ENCODE peak calls at places on chromosomes 11 and 22, in six cellular contexts. E is PC-3, P is OCI-LY7, N is endodermal cell, I is H7, U is left ventricle myocardium inferior. K is an unnamed sample.

GRCh38 chr11:14376920-14377319 is 17.9 kb upstream of the RRAS2 start:
- DNase-seq in E (peak; percentile 19), P (no peak), N (peak; percentile 33), I (no peak), U (no peak), K (no peak)

GRCh38 chr11:6733326-6734030 is 38.3 kb downstream of the OR2AG2 start:
- DNase-seq in E (no peak), P (no peak), N (no peak), I (no peak), U (no peak), K (no peak)

GRCh38 chr22:36948273-36949055 is 35.0 kb downstream of the CSF2RB start:
- DNase-seq in E (no peak), P (no peak), N (no peak), I (no peak), U (no peak), K (peak; percentile 7)

GRCh38 chr11:73152861-73153483 is 10.9 kb upstream of the FCHSD2 start:
- DNase-seq in E (peak; percentile 16), P (peak; percentile 98), N (peak; percentile 53), I (peak; percentile 48), U (no peak), K (no peak)

GRCh38 chr11:114250993-114251796 is 45.0 kb upstream of the NNMT start:
- DNase-seq in E (no peak), P (no peak), N (peak; percentile 62), I (peak; percentile 78), U (peak; percentile 61), K (no peak)

GRCh38 chr11:113188433-113188834 is 125.9 kb upstream of the TTC12 start:
- DNase-seq in E (no peak), P (no peak), N (no peak), I (no peak), U (no peak), K (no peak)

GRCh38 chr11:36240746-36241295 is 48.4 kb downstream of the COMMD9 start:
- DNase-seq in E (no peak), P (no peak), N (no peak), I (no peak), U (no peak), K (no peak)

GRCh38 chr11:63614136-63614664 is at the start of gene PLAAT3:
- DNase-seq in E (peak; percentile 77), P (no peak), N (peak; percentile 92), I (peak; percentile 89), U (peak; percentile 88), K (peak; percentile 86)

GRCh38 chr11:33040862-33041453 is 1.6 kb downstream of the TCP11L1 start:
- DNase-seq in E (no peak), P (peak; percentile 23), N (no peak), I (no peak), U (no peak), K (no peak)

GRCh38 chr11:6734616-6735015 is 37.2 kb downstream of the OR2AG2 start:
- DNase-seq in E (no peak), P (no peak), N (no peak), I (no peak), U (no peak), K (no peak)

GRCh38 chr11:4008116-4008515 is 86.5 kb upstream of the RRM1 start:
- DNase-seq in E (no peak), P (no peak), N (no peak), I (no peak), U (no peak), K (no peak)

GRCh38 chr11:114209904-114210303 is 86.3 kb upstream of the NNMT start:
- DNase-seq in E (no peak), P (no peak), N (no peak), I (no peak), U (no peak), K (no peak)

GRCh38 chr11:111911563-111912401 is at the start of gene CRYAB:
- DNase-seq in E (peak; percentile 61), P (no peak), N (peak; percentile 65), I (peak; percentile 48), U (peak; percentile 89), K (peak; percentile 49)

DNA sequence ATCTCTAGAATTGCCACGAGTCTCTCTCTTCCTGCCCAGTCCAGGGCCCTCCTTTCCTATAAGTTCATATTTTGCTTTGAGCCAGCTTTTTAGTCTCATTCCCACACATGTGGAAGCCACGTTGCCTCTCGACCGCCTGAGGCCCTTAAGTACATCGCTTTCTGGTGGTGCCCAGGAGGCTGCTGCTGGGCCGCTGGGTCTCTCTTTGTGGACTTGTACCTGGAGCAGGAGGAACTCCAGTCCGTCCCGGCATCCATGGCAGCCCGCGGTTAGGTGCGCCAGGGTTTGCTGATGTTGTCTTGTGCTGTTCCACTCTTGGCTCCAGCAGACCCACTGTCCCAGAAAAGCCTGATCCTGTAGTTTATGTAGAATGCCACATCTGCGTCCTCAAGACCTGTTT is 41.0 kb downstream of the NAT10 start:
- DNase-seq in E (no peak), P (no peak), N (no peak), I (no peak), U (no peak), K (no peak)
- H3K36me3 ChIP-seq in E (peaks cover 47% of the 10 kb centered on the region), P (peaks cover 98% of the 10 kb centered on the region), N (peaks cover 70% of the 10 kb centered on the region), I (peaks cover 48% of the 10 kb centered on the region), U (peaks cover 99% of the 10 kb centered on the region), K (peaks cover 89% of the 10 kb centered on the region)

GRCh38 chr22:42192547-42192946 is 61.9 kb upstream of the CYP2D6 start:
- DNase-seq in E (no peak), P (no peak), N (peak; percentile 21), I (no peak), U (no peak), K (no peak)
- H3K4me3 ChIP-seq in E (no peak overlapping the region), P (no peak overlapping the region), N (no peak overlapping the region), I (no peak overlapping the region), U (no peak overlapping the region), K (no peak overlapping the region)

GRCh38 chr22:31812977-31813605 is 59.3 kb downstream of the DEPDC5 start:
- DNase-seq in E (no peak), P (no peak), N (no peak), I (no peak), U (no peak), K (no peak)

GRCh38 chr22:31820655-31821054 is 66.8 kb downstream of the DEPDC5 start:
- DNase-seq in E (no peak), P (no peak), N (no peak), I (no peak), U (no peak), K (no peak)

GRCh38 chr22:31814942-31815341 is 61.1 kb downstream of the DEPDC5 start:
- DNase-seq in E (no peak), P (no peak), N (no peak), I (no peak), U (no peak), K (no peak)

GRCh38 chr22:31818481-31819392 is 64.9 kb downstream of the DEPDC5 start:
- DNase-seq in E (peak; percentile 22), P (no peak), N (no peak), I (peak; percentile 13), U (no peak), K (no peak)

DNA sequence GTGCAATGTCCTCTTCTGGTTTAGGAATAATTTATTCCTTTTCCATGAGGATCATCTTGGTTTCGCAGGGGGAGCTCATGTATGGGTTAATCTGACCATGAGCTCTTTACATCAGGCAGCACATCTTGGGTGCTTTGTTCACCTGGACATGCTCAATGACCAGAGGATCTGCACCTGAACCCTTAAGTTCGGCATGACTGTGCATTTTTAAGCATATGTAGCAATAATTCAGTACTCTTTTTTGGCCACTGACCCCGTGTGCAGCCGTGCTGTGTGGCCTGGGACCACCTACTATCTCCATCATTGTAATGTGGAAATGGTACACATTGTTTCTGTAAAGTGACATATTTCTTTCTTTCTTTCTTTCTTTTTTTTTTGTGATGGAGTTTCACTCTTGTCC is 62.9 kb downstream of the DEPDC5 start:
- DNase-seq in E (no peak), P (no peak), N (no peak), I (no peak), U (no peak), K (no peak)
- H3K36me3 ChIP-seq in E (peaks cover 24% of the 10 kb centered on the region), P (peaks cover 96% of the 10 kb centered on the region), N (peaks cover 68% of the 10 kb centered on the region), I (peaks cover 7% of the 10 kb centered on the region), U (peaks cover 99% of the 10 kb centered on the region), K (peaks cover 77% of the 10 kb centered on the region)

GRCh38 chr11:115251126-115251525 is 253.1 kb downstream of the CADM1 start:
- DNase-seq in E (no peak), P (no peak), N (no peak), I (no peak), U (no peak), K (no peak)

GRCh38 chr11:115256326-115257197 is 247.7 kb downstream of the CADM1 start:
- DNase-seq in E (no peak), P (peak; percentile 82), N (peak; percentile 84), I (peak; percentile 27), U (no peak), K (no peak)

GRCh38 chr11:115258216-115258615 is 246.0 kb downstream of the CADM1 start:
- DNase-seq in E (no peak), P (no peak), N (no peak), I (no peak), U (no peak), K (no peak)

GRCh38 chr11:115257286-115258077 is 246.7 kb downstream of the CADM1 start:
- DNase-seq in E (no peak), P (peak; percentile 37), N (peak; percentile 89), I (peak; percentile 51), U (no peak), K (no peak)

DNA sequence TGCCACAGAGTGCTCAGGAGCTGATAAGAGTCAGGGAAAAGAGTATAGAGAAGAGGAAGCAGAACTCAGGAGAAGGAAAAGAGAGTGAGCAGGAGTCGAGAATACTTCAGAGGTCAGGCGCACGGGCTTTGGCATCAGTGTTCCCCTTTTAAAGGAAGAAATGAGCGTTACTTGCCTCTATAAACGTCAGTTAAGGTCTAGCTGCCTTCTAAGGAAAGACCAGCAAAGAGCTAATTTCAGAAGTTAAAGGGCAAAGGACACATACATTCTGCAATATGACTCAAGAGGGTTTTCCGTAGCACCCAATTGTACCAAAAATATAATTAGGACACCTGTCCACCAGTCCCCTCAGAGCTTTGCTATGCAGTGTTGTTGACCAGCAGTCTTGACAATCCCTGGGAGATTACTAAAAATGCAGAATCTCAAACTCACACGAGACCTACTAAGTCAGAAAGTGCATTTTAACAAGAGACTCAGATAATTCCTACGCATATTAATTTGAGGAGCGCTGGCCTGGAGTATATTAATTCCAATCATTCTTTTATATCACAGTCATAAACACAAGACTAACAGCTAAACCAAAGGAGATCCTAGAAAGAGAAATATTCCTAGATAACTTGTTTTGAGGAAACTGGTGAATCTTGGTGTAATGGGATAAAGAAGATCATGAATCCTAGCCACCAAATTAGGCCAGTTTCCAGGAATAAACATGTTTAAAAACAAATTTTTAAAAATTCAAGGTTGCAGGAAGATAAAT is 249.0 kb downstream of the CADM1 start:
- DNase-seq in E (no peak), P (no peak), N (no peak), I (no peak), U (no peak), K (no peak)
- H3K4me3 ChIP-seq in E (no peak overlapping the region), P (no peak overlapping the region), N (peak overlapping the region; percentile 1), I (no peak overlapping the region), U (no peak overlapping the region), K (no peak overlapping the region)

GRCh38 chr11:86015699-86016098 is 53.2 kb downstream of the PICALM start:
- DNase-seq in E (no peak), P (no peak), N (no peak), I (no peak), U (no peak), K (no peak)
- H3K36me3 ChIP-seq in E (peaks cover 7% of the 10 kb centered on the region), P (peaks cover 72% of the 10 kb centered on the region), N (peaks cover 84% of the 10 kb centered on the region), I (no peaks in the 10 kb centered on the region), U (peaks cover 74% of the 10 kb centered on the region), K (peaks cover 26% of the 10 kb centered on the region)

GRCh38 chr11:120340529-120340928 is 4.3 kb downstream of the ARHGEF12 start:
- DNase-seq in E (peak; percentile 74), P (no peak), N (no peak), I (no peak), U (no peak), K (no peak)
- H3K4me3 ChIP-seq in E (peak overlapping the region; percentile 85), P (no peak overlapping the region), N (peak overlapping the region; percentile 89), I (no peak overlapping the region), U (peak overlapping the region; percentile 92), K (no peak overlapping the region)

K was measured in SJSA1.